ENCODE peak calls at places on chromosomes 5 and 9, in ten cellular contexts. One of them, this sample, is unnamed.

GRCh38 chr5:132049559-132049958 is 10.9 kb upstream of the IL3 start:
- DNase-seq in endodermal cell: no peak
- DNase-seq in NCI-H345: no peak
- DNase-seq in fibroblast of lung: no peak
- DNase-seq in non-pigmented ciliary epithelial cell: no peak
- DNase-seq in CD8-positive, alpha-beta T cell: no peak
- DNase-seq in activated CD8-positive, alpha-beta memory T cell treated with anti-CD3 and anti-CD28 coated beads for 4 hours: no peak
- DNase-seq in COR-L47: no peak
- DNase-seq in T1000: no peak
- DNase-seq in AG20443: peak
- DNase-seq in this sample: no peak

GRCh38 chr9:133823189-133824105 is 85.3 kb upstream of the SARDH start:
- DNase-seq in endodermal cell: no peak
- DNase-seq in NCI-H345: no peak
- DNase-seq in fibroblast of lung: no peak
- DNase-seq in non-pigmented ciliary epithelial cell: no peak
- DNase-seq in CD8-positive, alpha-beta T cell: no peak
- DNase-seq in activated CD8-positive, alpha-beta memory T cell treated with anti-CD3 and anti-CD28 coated beads for 4 hours: no peak
- DNase-seq in COR-L47: no peak
- DNase-seq in T1000: no peak
- DNase-seq in AG20443: no peak
- DNase-seq in this sample: no peak

GRCh38 chr5:69450116-69450515 is 35.2 kb downstream of the MARVELD2 start:
- DNase-seq in endodermal cell: peak
- DNase-seq in NCI-H345: no peak
- DNase-seq in fibroblast of lung: peak
- DNase-seq in non-pigmented ciliary epithelial cell: peak
- DNase-seq in CD8-positive, alpha-beta T cell: no peak
- DNase-seq in activated CD8-positive, alpha-beta memory T cell treated with anti-CD3 and anti-CD28 coated beads for 4 hours: no peak
- DNase-seq in COR-L47: no peak
- DNase-seq in T1000: peak
- DNase-seq in AG20443: peak
- DNase-seq in this sample: peak

GRCh38 chr5:177403194-177403825 is 2.8 kb upstream of the PFN3 start:
- DNase-seq in endodermal cell: peak
- DNase-seq in NCI-H345: peak
- DNase-seq in fibroblast of lung: no peak
- DNase-seq in non-pigmented ciliary epithelial cell: no peak
- DNase-seq in CD8-positive, alpha-beta T cell: no peak
- DNase-seq in activated CD8-positive, alpha-beta memory T cell treated with anti-CD3 and anti-CD28 coated beads for 4 hours: peak
- DNase-seq in COR-L47: peak
- DNase-seq in T1000: no peak
- DNase-seq in AG20443: no peak
- DNase-seq in this sample: no peak

GRCh38 chr9:137982132-137982666 is 104.6 kb downstream of the CACNA1B start:
- DNase-seq in endodermal cell: no peak
- DNase-seq in NCI-H345: no peak
- DNase-seq in fibroblast of lung: no peak
- DNase-seq in non-pigmented ciliary epithelial cell: no peak
- DNase-seq in CD8-positive, alpha-beta T cell: no peak
- DNase-seq in activated CD8-positive, alpha-beta memory T cell treated with anti-CD3 and anti-CD28 coated beads for 4 hours: no peak
- DNase-seq in COR-L47: no peak
- DNase-seq in T1000: no peak
- DNase-seq in AG20443: no peak
- DNase-seq in this sample: no peak

GRCh38 chr5:78927657-78928282 is 57.3 kb downstream of the ARSB start:
- DNase-seq in endodermal cell: peak
- DNase-seq in NCI-H345: no peak
- DNase-seq in fibroblast of lung: no peak
- DNase-seq in non-pigmented ciliary epithelial cell: peak
- DNase-seq in CD8-positive, alpha-beta T cell: no peak
- DNase-seq in activated CD8-positive, alpha-beta memory T cell treated with anti-CD3 and anti-CD28 coated beads for 4 hours: no peak
- DNase-seq in COR-L47: no peak
- DNase-seq in T1000: peak
- DNase-seq in AG20443: peak
- DNase-seq in this sample: peak

GRCh38 chr5:97182571-97183099 is 412 bp downstream of the RIOK2 start:
- DNase-seq in endodermal cell: no peak
- DNase-seq in NCI-H345: no peak
- DNase-seq in fibroblast of lung: peak
- DNase-seq in non-pigmented ciliary epithelial cell: no peak
- DNase-seq in CD8-positive, alpha-beta T cell: no peak
- DNase-seq in activated CD8-positive, alpha-beta memory T cell treated with anti-CD3 and anti-CD28 coated beads for 4 hours: no peak
- DNase-seq in COR-L47: no peak
- DNase-seq in T1000: no peak
- DNase-seq in AG20443: peak
- DNase-seq in this sample: no peak

GRCh38 chr5:80600943-80601693 is 31.0 kb upstream of the ANKRD34B start:
- DNase-seq in endodermal cell: no peak
- DNase-seq in NCI-H345: no peak
- DNase-seq in fibroblast of lung: no peak
- DNase-seq in non-pigmented ciliary epithelial cell: no peak
- DNase-seq in CD8-positive, alpha-beta T cell: no peak
- DNase-seq in activated CD8-positive, alpha-beta memory T cell treated with anti-CD3 and anti-CD28 coated beads for 4 hours: no peak
- DNase-seq in COR-L47: no peak
- DNase-seq in T1000: no peak
- DNase-seq in AG20443: no peak
- DNase-seq in this sample: no peak

GRCh38 chr5:1975406-1975715 is 92.6 kb upstream of the IRX4 start:
- DNase-seq in endodermal cell: no peak
- DNase-seq in NCI-H345: peak
- DNase-seq in fibroblast of lung: no peak
- DNase-seq in non-pigmented ciliary epithelial cell: no peak
- DNase-seq in CD8-positive, alpha-beta T cell: no peak
- DNase-seq in activated CD8-positive, alpha-beta memory T cell treated with anti-CD3 and anti-CD28 coated beads for 4 hours: no peak
- DNase-seq in COR-L47: peak
- DNase-seq in T1000: no peak
- DNase-seq in AG20443: no peak
- DNase-seq in this sample: no peak

GRCh38 chr5:65030056-65030455 is 261.3 kb downstream of the CWC27 start:
- DNase-seq in endodermal cell: no peak
- DNase-seq in NCI-H345: no peak
- DNase-seq in fibroblast of lung: no peak
- DNase-seq in non-pigmented ciliary epithelial cell: no peak
- DNase-seq in CD8-positive, alpha-beta T cell: no peak
- DNase-seq in activated CD8-positive, alpha-beta memory T cell treated with anti-CD3 and anti-CD28 coated beads for 4 hours: no peak
- DNase-seq in COR-L47: no peak
- DNase-seq in T1000: no peak
- DNase-seq in AG20443: no peak
- DNase-seq in this sample: no peak

GRCh38 chr9:112894031-112894430 is 3.4 kb upstream of the SLC46A2 start:
- DNase-seq in endodermal cell: no peak
- DNase-seq in NCI-H345: no peak
- DNase-seq in fibroblast of lung: no peak
- DNase-seq in non-pigmented ciliary epithelial cell: no peak
- DNase-seq in CD8-positive, alpha-beta T cell: no peak
- DNase-seq in activated CD8-positive, alpha-beta memory T cell treated with anti-CD3 and anti-CD28 coated beads for 4 hours: no peak
- DNase-seq in COR-L47: no peak
- DNase-seq in T1000: no peak
- DNase-seq in AG20443: peak
- DNase-seq in this sample: no peak

GRCh38 chr5:175796536-175797499 is 74.6 kb upstream of the CPLX2 start:
- DNase-seq in endodermal cell: peak
- DNase-seq in NCI-H345: peak
- DNase-seq in fibroblast of lung: peak
- DNase-seq in non-pigmented ciliary epithelial cell: peak
- DNase-seq in CD8-positive, alpha-beta T cell: peak
- DNase-seq in activated CD8-positive, alpha-beta memory T cell treated with anti-CD3 and anti-CD28 coated beads for 4 hours: peak
- DNase-seq in COR-L47: peak
- DNase-seq in T1000: peak
- DNase-seq in AG20443: peak
- DNase-seq in this sample: no peak

GRCh38 chr9:130523921-130524320 is 55.5 kb upstream of the FUBP3 start:
- DNase-seq in endodermal cell: peak
- DNase-seq in NCI-H345: no peak
- DNase-seq in fibroblast of lung: no peak
- DNase-seq in non-pigmented ciliary epithelial cell: no peak
- DNase-seq in CD8-positive, alpha-beta T cell: no peak
- DNase-seq in activated CD8-positive, alpha-beta memory T cell treated with anti-CD3 and anti-CD28 coated beads for 4 hours: no peak
- DNase-seq in COR-L47: no peak
- DNase-seq in T1000: no peak
- DNase-seq in AG20443: no peak
- DNase-seq in this sample: no peak

GRCh38 chr5:76642390-76643040 is 19.3 kb upstream of the F2RL2 start:
- DNase-seq in endodermal cell: no peak
- DNase-seq in NCI-H345: no peak
- DNase-seq in fibroblast of lung: peak
- DNase-seq in non-pigmented ciliary epithelial cell: no peak
- DNase-seq in CD8-positive, alpha-beta T cell: no peak
- DNase-seq in activated CD8-positive, alpha-beta memory T cell treated with anti-CD3 and anti-CD28 coated beads for 4 hours: no peak
- DNase-seq in COR-L47: no peak
- DNase-seq in T1000: no peak
- DNase-seq in AG20443: no peak
- DNase-seq in this sample: no peak

GRCh38 chr9:130780865-130781504 is 54.1 kb upstream of the ABL1 start:
- DNase-seq in endodermal cell: no peak
- DNase-seq in NCI-H345: no peak
- DNase-seq in fibroblast of lung: peak
- DNase-seq in non-pigmented ciliary epithelial cell: no peak
- DNase-seq in CD8-positive, alpha-beta T cell: no peak
- DNase-seq in activated CD8-positive, alpha-beta memory T cell treated with anti-CD3 and anti-CD28 coated beads for 4 hours: no peak
- DNase-seq in COR-L47: no peak
- DNase-seq in T1000: peak
- DNase-seq in AG20443: peak
- DNase-seq in this sample: no peak